ENCODE peak calls at places on chromosomes 7 and 10, in six cellular contexts. A is frontal cortex; Q is stimulated activated CD8-positive, alpha-beta memory T cell treated with anti-CD3 and anti-CD28 coated beads, Interleukin-12 subunit alpha, Interleukin-12 subunit beta, amount 100 ng/mL, for 4 hours; V is neural crest cell; L is activated CD8-positive, alpha-beta memory T cell treated with anti-CD3 and anti-CD28 coated beads for 24 hours; N is H4. H is an unnamed sample.

GRCh38 chr10:123348721-123349120 is 194.5 kb downstream of the BUB3 start:
- DNase-seq in A (no peak), Q (no peak), V (no peak), L (no peak), N (no peak), H (no peak)

GRCh38 chr7:44541028-44541869 is at the start of gene NPC1L1:
- DNase-seq in A (no peak), Q (no peak), V (no peak), L (no peak), N (no peak), H (no peak)

GRCh38 chr7:96833701-96834453 is 124.2 kb upstream of the SEM1 start:
- DNase-seq in A (no peak), Q (no peak), V (no peak), L (no peak), N (no peak), H (no peak)

GRCh38 chr7:140230517-140230861 is 53.7 kb upstream of the KDM7A start:
- DNase-seq in A (peak), Q (peak), V (no peak), L (no peak), N (no peak), H (no peak)

GRCh38 chr7:100675581-100676350 is 2.2 kb downstream of the GNB2 start:
- DNase-seq in A (peak), Q (peak), V (peak), L (peak), N (peak), H (peak)

GRCh38 chr7:135721198-135721820 is 6.7 kb downstream of the SLC13A4 start:
- DNase-seq in A (no peak), Q (no peak), V (no peak), L (no peak), N (no peak), H (no peak)

GRCh38 chr10:127406018-127406550 is 143.0 kb upstream of the NPS start:
- DNase-seq in A (no peak), Q (no peak), V (no peak), L (no peak), N (no peak), H (no peak)

GRCh38 chr10:34713875-34714274 is 101.2 kb downstream of the PARD3 start:
- DNase-seq in A (no peak), Q (no peak), V (no peak), L (no peak), N (peak), H (peak)

GRCh38 chr10:112671743-112672142 is 224.7 kb downstream of the VTI1A start:
- DNase-seq in A (no peak), Q (no peak), V (no peak), L (no peak), N (no peak), H (no peak)

GRCh38 chr10:121172406-121172805 is 321.2 kb downstream of the WDR11 start:
- DNase-seq in A (no peak), Q (no peak), V (no peak), L (no peak), N (no peak), H (no peak)

GRCh38 chr10:62738916-62739315 is 65.6 kb upstream of the ADO start:
- DNase-seq in A (no peak), Q (no peak), V (no peak), L (no peak), N (no peak), H (peak)

GRCh38 chr10:15858895-15859294 is 1.4 kb downstream of the MINDY3 start:
- DNase-seq in A (no peak), Q (no peak), V (no peak), L (no peak), N (no peak), H (no peak)

GRCh38 chr7:144835166-144835611 is 664 bp downstream of the TPK1 start:
- DNase-seq in A (peak), Q (no peak), V (peak), L (peak), N (peak), H (peak)

GRCh38 chr10:12656518-12657142 is 307.3 kb downstream of the CAMK1D start:
- DNase-seq in A (no peak), Q (no peak), V (no peak), L (no peak), N (peak), H (peak)

GRCh38 chr7:138233189-138233588 is 156.9 kb downstream of the AKR1D1 start:
- DNase-seq in A (no peak), Q (no peak), V (no peak), L (no peak), N (peak), H (peak)

GRCh38 chr7:117098457-117098856 is 145.2 kb downstream of the ST7 start:
- DNase-seq in A (no peak), Q (no peak), V (no peak), L (no peak), N (no peak), H (peak)

GRCh38 chr10:42640610-42641229 is 2.4 kb upstream of the ZNF33B start:
- DNase-seq in A (no peak), Q (no peak), V (no peak), L (no peak), N (no peak), H (no peak)

GRCh38 chr10:36188054-36188453 is 546.0 kb upstream of the FZD8 start:
- DNase-seq in A (no peak), Q (no peak), V (no peak), L (no peak), N (no peak), H (no peak)

GRCh38 chr7:74372511-74373111 is 81.1 kb upstream of the GTF2IRD1 start:
- DNase-seq in A (peak), Q (no peak), V (no peak), L (no peak), N (no peak), H (no peak)